ENCODE peak calls at places on chromosome 5, in ten cellular contexts. One of them, this sample, is unnamed.

GRCh38 chr5:111254613-111255012 is 30.4 kb downstream of the CAMK4 start:
- DNase-seq in mucosa of gallbladder: no peak
- DNase-seq in HuH-7: no peak
- DNase-seq in GM10248: peak
- DNase-seq in substantia nigra: no peak
- DNase-seq in head of caudate nucleus: no peak
- DNase-seq in activated T-helper 1 cell treated with Interleukin-2 at 50 U/mL for 16 hours: peak
- DNase-seq in DMS 273 treated with DMSO at 0.1 percent for 48 hours: peak
- DNase-seq in hypothalamus: no peak
- DNase-seq in activated naive CD4-positive, alpha-beta T cell treated with Interleukin-2 at 50 U/mL for 16 hours: peak
- DNase-seq in this sample: no peak

GRCh38 chr5:122906768-122907167 is 61.4 kb downstream of the SNX24 start:
- DNase-seq in hypothalamus: no peak
- DNase-seq in GM10248: no peak
- DNase-seq in mucosa of gallbladder: no peak
- DNase-seq in HuH-7: no peak
- DNase-seq in head of caudate nucleus: no peak
- DNase-seq in DMS 273 treated with DMSO at 0.1 percent for 48 hours: no peak
- DNase-seq in activated naive CD4-positive, alpha-beta T cell treated with Interleukin-2 at 50 U/mL for 16 hours: no peak
- DNase-seq in activated T-helper 1 cell treated with Interleukin-2 at 50 U/mL for 16 hours: no peak
- DNase-seq in substantia nigra: no peak
- DNase-seq in this sample: no peak

GRCh38 chr5:6749026-6749716 is 35.9 kb downstream of the TENT4A start:
- DNase-seq in mucosa of gallbladder: no peak
- DNase-seq in HuH-7: no peak
- DNase-seq in substantia nigra: no peak
- DNase-seq in GM10248: no peak
- DNase-seq in head of caudate nucleus: no peak
- DNase-seq in hypothalamus: no peak
- DNase-seq in DMS 273 treated with DMSO at 0.1 percent for 48 hours: no peak
- DNase-seq in activated T-helper 1 cell treated with Interleukin-2 at 50 U/mL for 16 hours: no peak
- DNase-seq in activated naive CD4-positive, alpha-beta T cell treated with Interleukin-2 at 50 U/mL for 16 hours: no peak
- DNase-seq in this sample: no peak

GRCh38 chr5:178120661-178121357 is 7.5 kb downstream of the N4BP3 start:
- DNase-seq in activated T-helper 1 cell treated with Interleukin-2 at 50 U/mL for 16 hours: peak
- DNase-seq in DMS 273 treated with DMSO at 0.1 percent for 48 hours: peak
- DNase-seq in activated naive CD4-positive, alpha-beta T cell treated with Interleukin-2 at 50 U/mL for 16 hours: peak
- DNase-seq in mucosa of gallbladder: peak
- DNase-seq in substantia nigra: no peak
- DNase-seq in head of caudate nucleus: peak
- DNase-seq in GM10248: peak
- DNase-seq in HuH-7: peak
- DNase-seq in hypothalamus: no peak
- DNase-seq in this sample: peak

GRCh38 chr5:73641811-73642210 is 15.8 kb downstream of the ARHGEF28 start:
- DNase-seq in head of caudate nucleus: no peak
- DNase-seq in activated naive CD4-positive, alpha-beta T cell treated with Interleukin-2 at 50 U/mL for 16 hours: no peak
- DNase-seq in substantia nigra: no peak
- DNase-seq in GM10248: no peak
- DNase-seq in activated T-helper 1 cell treated with Interleukin-2 at 50 U/mL for 16 hours: no peak
- DNase-seq in mucosa of gallbladder: no peak
- DNase-seq in DMS 273 treated with DMSO at 0.1 percent for 48 hours: no peak
- DNase-seq in hypothalamus: no peak
- DNase-seq in HuH-7: no peak
- DNase-seq in this sample: no peak

GRCh38 chr5:116504593-116504992 is 70.0 kb downstream of the SEMA6A start:
- DNase-seq in hypothalamus: no peak
- DNase-seq in activated T-helper 1 cell treated with Interleukin-2 at 50 U/mL for 16 hours: no peak
- DNase-seq in DMS 273 treated with DMSO at 0.1 percent for 48 hours: no peak
- DNase-seq in HuH-7: no peak
- DNase-seq in GM10248: no peak
- DNase-seq in mucosa of gallbladder: no peak
- DNase-seq in head of caudate nucleus: no peak
- DNase-seq in substantia nigra: no peak
- DNase-seq in activated naive CD4-positive, alpha-beta T cell treated with Interleukin-2 at 50 U/mL for 16 hours: no peak
- DNase-seq in this sample: no peak

GRCh38 chr5:73066466-73066865 is 53.9 kb upstream of the TMEM171 start:
- DNase-seq in hypothalamus: no peak
- DNase-seq in activated T-helper 1 cell treated with Interleukin-2 at 50 U/mL for 16 hours: no peak
- DNase-seq in GM10248: no peak
- DNase-seq in head of caudate nucleus: no peak
- DNase-seq in activated naive CD4-positive, alpha-beta T cell treated with Interleukin-2 at 50 U/mL for 16 hours: no peak
- DNase-seq in substantia nigra: no peak
- DNase-seq in HuH-7: no peak
- DNase-seq in DMS 273 treated with DMSO at 0.1 percent for 48 hours: no peak
- DNase-seq in mucosa of gallbladder: no peak
- DNase-seq in this sample: no peak

GRCh38 chr5:97102010-97102470 is 40.4 kb downstream of the LIX1 start:
- DNase-seq in GM10248: no peak
- DNase-seq in HuH-7: no peak
- DNase-seq in activated T-helper 1 cell treated with Interleukin-2 at 50 U/mL for 16 hours: no peak
- DNase-seq in substantia nigra: no peak
- DNase-seq in head of caudate nucleus: no peak
- DNase-seq in hypothalamus: no peak
- DNase-seq in mucosa of gallbladder: no peak
- DNase-seq in DMS 273 treated with DMSO at 0.1 percent for 48 hours: no peak
- DNase-seq in activated naive CD4-positive, alpha-beta T cell treated with Interleukin-2 at 50 U/mL for 16 hours: no peak
- DNase-seq in this sample: peak

GRCh38 chr5:32098291-32098690 is 75.8 kb downstream of the GOLPH3 start:
- DNase-seq in activated naive CD4-positive, alpha-beta T cell treated with Interleukin-2 at 50 U/mL for 16 hours: no peak
- DNase-seq in hypothalamus: no peak
- DNase-seq in mucosa of gallbladder: no peak
- DNase-seq in activated T-helper 1 cell treated with Interleukin-2 at 50 U/mL for 16 hours: no peak
- DNase-seq in GM10248: no peak
- DNase-seq in substantia nigra: peak
- DNase-seq in DMS 273 treated with DMSO at 0.1 percent for 48 hours: no peak
- DNase-seq in head of caudate nucleus: no peak
- DNase-seq in HuH-7: no peak
- DNase-seq in this sample: peak

GRCh38 chr5:1754531-1755220 is 45.0 kb downstream of the MRPL36 start:
- DNase-seq in substantia nigra: no peak
- DNase-seq in HuH-7: no peak
- DNase-seq in mucosa of gallbladder: no peak
- DNase-seq in GM10248: no peak
- DNase-seq in activated naive CD4-positive, alpha-beta T cell treated with Interleukin-2 at 50 U/mL for 16 hours: no peak
- DNase-seq in head of caudate nucleus: no peak
- DNase-seq in activated T-helper 1 cell treated with Interleukin-2 at 50 U/mL for 16 hours: no peak
- DNase-seq in DMS 273 treated with DMSO at 0.1 percent for 48 hours: no peak
- DNase-seq in hypothalamus: no peak
- DNase-seq in this sample: no peak

GRCh38 chr5:132459031-132459982 is 31.3 kb downstream of the IRF1 start:
- DNase-seq in head of caudate nucleus: no peak
- DNase-seq in hypothalamus: no peak
- DNase-seq in HuH-7: no peak
- DNase-seq in activated T-helper 1 cell treated with Interleukin-2 at 50 U/mL for 16 hours: no peak
- DNase-seq in mucosa of gallbladder: no peak
- DNase-seq in activated naive CD4-positive, alpha-beta T cell treated with Interleukin-2 at 50 U/mL for 16 hours: no peak
- DNase-seq in GM10248: peak
- DNase-seq in substantia nigra: no peak
- DNase-seq in DMS 273 treated with DMSO at 0.1 percent for 48 hours: no peak
- DNase-seq in this sample: no peak

GRCh38 chr5:53779541-53779981 is 219.1 kb downstream of the NDUFS4 start:
- DNase-seq in hypothalamus: no peak
- DNase-seq in activated T-helper 1 cell treated with Interleukin-2 at 50 U/mL for 16 hours: no peak
- DNase-seq in substantia nigra: peak
- DNase-seq in activated naive CD4-positive, alpha-beta T cell treated with Interleukin-2 at 50 U/mL for 16 hours: no peak
- DNase-seq in GM10248: no peak
- DNase-seq in DMS 273 treated with DMSO at 0.1 percent for 48 hours: no peak
- DNase-seq in head of caudate nucleus: no peak
- DNase-seq in mucosa of gallbladder: no peak
- DNase-seq in HuH-7: no peak
- DNase-seq in this sample: peak

GRCh38 chr5:78747703-78748359 is 99.3 kb upstream of the LHFPL2 start:
- DNase-seq in HuH-7: no peak
- DNase-seq in DMS 273 treated with DMSO at 0.1 percent for 48 hours: no peak
- DNase-seq in activated T-helper 1 cell treated with Interleukin-2 at 50 U/mL for 16 hours: no peak
- DNase-seq in GM10248: no peak
- DNase-seq in head of caudate nucleus: no peak
- DNase-seq in substantia nigra: no peak
- DNase-seq in hypothalamus: no peak
- DNase-seq in activated naive CD4-positive, alpha-beta T cell treated with Interleukin-2 at 50 U/mL for 16 hours: no peak
- DNase-seq in mucosa of gallbladder: no peak
- DNase-seq in this sample: peak

GRCh38 chr5:31664566-31664965 is 25.6 kb downstream of the PDZD2 start:
- DNase-seq in DMS 273 treated with DMSO at 0.1 percent for 48 hours: peak
- DNase-seq in HuH-7: no peak
- DNase-seq in head of caudate nucleus: no peak
- DNase-seq in activated naive CD4-positive, alpha-beta T cell treated with Interleukin-2 at 50 U/mL for 16 hours: no peak
- DNase-seq in mucosa of gallbladder: no peak
- DNase-seq in GM10248: peak
- DNase-seq in hypothalamus: no peak
- DNase-seq in substantia nigra: no peak
- DNase-seq in activated T-helper 1 cell treated with Interleukin-2 at 50 U/mL for 16 hours: no peak
- DNase-seq in this sample: no peak

GRCh38 chr5:68088302-68088701 is 127.3 kb upstream of the PIK3R1 start:
- DNase-seq in substantia nigra: no peak
- DNase-seq in activated T-helper 1 cell treated with Interleukin-2 at 50 U/mL for 16 hours: no peak
- DNase-seq in mucosa of gallbladder: no peak
- DNase-seq in head of caudate nucleus: no peak
- DNase-seq in HuH-7: no peak
- DNase-seq in GM10248: no peak
- DNase-seq in hypothalamus: no peak
- DNase-seq in activated naive CD4-positive, alpha-beta T cell treated with Interleukin-2 at 50 U/mL for 16 hours: no peak
- DNase-seq in DMS 273 treated with DMSO at 0.1 percent for 48 hours: no peak
- DNase-seq in this sample: no peak

GRCh38 chr5:79075646-79076426 is 6.3 kb downstream of the BHMT2 start:
- DNase-seq in mucosa of gallbladder: no peak
- DNase-seq in GM10248: no peak
- DNase-seq in activated T-helper 1 cell treated with Interleukin-2 at 50 U/mL for 16 hours: no peak
- DNase-seq in HuH-7: no peak
- DNase-seq in hypothalamus: no peak
- DNase-seq in DMS 273 treated with DMSO at 0.1 percent for 48 hours: no peak
- DNase-seq in head of caudate nucleus: no peak
- DNase-seq in activated naive CD4-positive, alpha-beta T cell treated with Interleukin-2 at 50 U/mL for 16 hours: no peak
- DNase-seq in substantia nigra: no peak
- DNase-seq in this sample: no peak

GRCh38 chr5:111234125-111234524 is 9.9 kb downstream of the CAMK4 start:
- DNase-seq in activated T-helper 1 cell treated with Interleukin-2 at 50 U/mL for 16 hours: no peak
- DNase-seq in HuH-7: no peak
- DNase-seq in hypothalamus: no peak
- DNase-seq in DMS 273 treated with DMSO at 0.1 percent for 48 hours: no peak
- DNase-seq in activated naive CD4-positive, alpha-beta T cell treated with Interleukin-2 at 50 U/mL for 16 hours: no peak
- DNase-seq in mucosa of gallbladder: no peak
- DNase-seq in GM10248: no peak
- DNase-seq in head of caudate nucleus: no peak
- DNase-seq in substantia nigra: no peak
- DNase-seq in this sample: no peak

GRCh38 chr5:175162036-175162435 is 281.9 kb downstream of the DRD1 start:
- DNase-seq in activated naive CD4-positive, alpha-beta T cell treated with Interleukin-2 at 50 U/mL for 16 hours: no peak
- DNase-seq in substantia nigra: no peak
- DNase-seq in DMS 273 treated with DMSO at 0.1 percent for 48 hours: no peak
- DNase-seq in head of caudate nucleus: no peak
- DNase-seq in hypothalamus: no peak
- DNase-seq in HuH-7: no peak
- DNase-seq in mucosa of gallbladder: no peak
- DNase-seq in activated T-helper 1 cell treated with Interleukin-2 at 50 U/mL for 16 hours: no peak
- DNase-seq in GM10248: no peak
- DNase-seq in this sample: no peak

GRCh38 chr5:36744678-36745659 is 131.6 kb upstream of the NIPBL start:
- DNase-seq in hypothalamus: peak
- DNase-seq in activated T-helper 1 cell treated with Interleukin-2 at 50 U/mL for 16 hours: no peak
- DNase-seq in DMS 273 treated with DMSO at 0.1 percent for 48 hours: peak
- DNase-seq in HuH-7: peak
- DNase-seq in substantia nigra: peak
- DNase-seq in mucosa of gallbladder: peak
- DNase-seq in activated naive CD4-positive, alpha-beta T cell treated with Interleukin-2 at 50 U/mL for 16 hours: peak
- DNase-seq in head of caudate nucleus: peak
- DNase-seq in GM10248: peak
- DNase-seq in this sample: peak

GRCh38 chr5:179599566-179599965 is 23.9 kb downstream of the HNRNPH1 start:
- DNase-seq in DMS 273 treated with DMSO at 0.1 percent for 48 hours: no peak
- DNase-seq in hypothalamus: no peak
- DNase-seq in mucosa of gallbladder: no peak
- DNase-seq in activated T-helper 1 cell treated with Interleukin-2 at 50 U/mL for 16 hours: no peak
- DNase-seq in GM10248: no peak
- DNase-seq in activated naive CD4-positive, alpha-beta T cell treated with Interleukin-2 at 50 U/mL for 16 hours: no peak
- DNase-seq in HuH-7: no peak
- DNase-seq in head of caudate nucleus: no peak
- DNase-seq in substantia nigra: no peak
- DNase-seq in this sample: no peak

This sample was measured in Ammon's horn.